ENCODE peak calls at places on chromosomes 13 and 19, in five cellular contexts. One of them, this sample, is unnamed.

GRCh38 chr19:55253842-55254624 is 4.8 kb downstream of the PPP6R1 start:
- DNase-seq in fibroblast of villous mesenchyme: no peak
- DNase-seq in OCI-LY7: peak; percentile 97
- DNase-seq in colonic mucosa: no peak
- DNase-seq in IMR-90: no peak
- DNase-seq in this sample: no peak

GRCh38 chr19:58243351-58243750 is 14.6 kb downstream of the ZNF544 start:
- DNase-seq in colonic mucosa: no peak
- DNase-seq in IMR-90: no peak
- DNase-seq in OCI-LY7: no peak
- DNase-seq in fibroblast of villous mesenchyme: no peak
- DNase-seq in this sample: no peak

GRCh38 chr19:38321646-38322323 is 2.1 kb downstream of the KCNK6 start:
- DNase-seq in OCI-LY7: no peak
- DNase-seq in IMR-90: peak; percentile 27
- DNase-seq in fibroblast of villous mesenchyme: peak; percentile 90
- DNase-seq in colonic mucosa: no peak
- DNase-seq in this sample: peak; percentile 34

GRCh38 chr13:98856983-98857382 is 104.5 kb upstream of the SLC15A1 start:
- DNase-seq in fibroblast of villous mesenchyme: no peak
- DNase-seq in colonic mucosa: no peak
- DNase-seq in OCI-LY7: no peak
- DNase-seq in IMR-90: no peak
- DNase-seq in this sample: no peak

GRCh38 chr19:18379803-18380747 is 5.9 kb upstream of the GDF15 start:
- DNase-seq in fibroblast of villous mesenchyme: peak; percentile 83
- DNase-seq in OCI-LY7: no peak
- DNase-seq in IMR-90: peak; percentile 96
- DNase-seq in colonic mucosa: peak; percentile 94
- DNase-seq in this sample: peak; percentile 98

GRCh38 chr19:6357995-6358394 is 3.3 kb upstream of the CLPP start:
- DNase-seq in OCI-LY7: no peak
- DNase-seq in IMR-90: no peak
- DNase-seq in fibroblast of villous mesenchyme: no peak
- DNase-seq in colonic mucosa: no peak
- DNase-seq in this sample: no peak

GRCh38 chr13:64180756-64181155 is 2765.1 kb upstream of the PCDH20 start:
- DNase-seq in IMR-90: no peak
- DNase-seq in OCI-LY7: no peak
- DNase-seq in colonic mucosa: no peak
- DNase-seq in fibroblast of villous mesenchyme: no peak
- DNase-seq in this sample: no peak

GRCh38 chr13:39224841-39225240 is 186.6 kb downstream of the NHLRC3 start:
- DNase-seq in fibroblast of villous mesenchyme: no peak
- DNase-seq in IMR-90: no peak
- DNase-seq in OCI-LY7: no peak
- DNase-seq in colonic mucosa: no peak
- DNase-seq in this sample: no peak

GRCh38 chr19:1214862-1215731 is 9.5 kb downstream of the STK11 start:
- DNase-seq in colonic mucosa: no peak
- DNase-seq in fibroblast of villous mesenchyme: no peak
- DNase-seq in IMR-90: no peak
- DNase-seq in OCI-LY7: no peak
- DNase-seq in this sample: no peak

GRCh38 chr13:53460776-53461175 is 432.2 kb downstream of the OLFM4 start:
- DNase-seq in fibroblast of villous mesenchyme: no peak
- DNase-seq in OCI-LY7: no peak
- DNase-seq in IMR-90: no peak
- DNase-seq in colonic mucosa: no peak
- DNase-seq in this sample: no peak

GRCh38 chr19:1610579-1610978 is 5.3 kb upstream of the UQCR11 start:
- DNase-seq in OCI-LY7: no peak
- DNase-seq in fibroblast of villous mesenchyme: no peak
- DNase-seq in IMR-90: no peak
- DNase-seq in colonic mucosa: no peak
- DNase-seq in this sample: no peak

GRCh38 chr19:45781282-45782161 is 768 bp downstream of the DMPK start:
- DNase-seq in colonic mucosa: no peak
- DNase-seq in IMR-90: no peak
- DNase-seq in fibroblast of villous mesenchyme: no peak
- DNase-seq in OCI-LY7: no peak
- DNase-seq in this sample: no peak

GRCh38 chr19:18612772-18613588 is at the start of gene TMEM59L:
- DNase-seq in OCI-LY7: no peak
- DNase-seq in fibroblast of villous mesenchyme: no peak
- DNase-seq in IMR-90: no peak
- DNase-seq in colonic mucosa: no peak
- DNase-seq in this sample: no peak

GRCh38 chr13:52599853-52600603 is 42.2 kb upstream of the HNRNPA1L2 start:
- DNase-seq in fibroblast of villous mesenchyme: peak; percentile 28
- DNase-seq in OCI-LY7: peak; percentile 10
- DNase-seq in IMR-90: peak; percentile 13
- DNase-seq in colonic mucosa: peak; percentile 36
- DNase-seq in this sample: peak; percentile 21

GRCh38 chr19:13033819-13034611 is 38.7 kb downstream of the NFIX start:
- DNase-seq in IMR-90: peak; percentile 45
- DNase-seq in fibroblast of villous mesenchyme: no peak
- DNase-seq in OCI-LY7: peak; percentile 54
- DNase-seq in colonic mucosa: peak; percentile 89
- DNase-seq in this sample: peak; percentile 69

GRCh38 chr13:87331178-87331577 is 340.0 kb upstream of the SLITRK5 start:
- DNase-seq in OCI-LY7: no peak
- DNase-seq in fibroblast of villous mesenchyme: no peak
- DNase-seq in IMR-90: no peak
- DNase-seq in colonic mucosa: no peak
- DNase-seq in this sample: no peak

GRCh38 chr13:86193281-86193680 is 394.1 kb upstream of the SLITRK6 start:
- DNase-seq in fibroblast of villous mesenchyme: no peak
- DNase-seq in OCI-LY7: no peak
- DNase-seq in colonic mucosa: no peak
- DNase-seq in IMR-90: no peak
- DNase-seq in this sample: no peak

GRCh38 chr19:34275705-34276104 is 21.4 kb downstream of the GARRE1 start:
- DNase-seq in OCI-LY7: no peak
- DNase-seq in IMR-90: no peak
- DNase-seq in fibroblast of villous mesenchyme: no peak
- DNase-seq in colonic mucosa: no peak
- DNase-seq in this sample: no peak

GRCh38 chr13:30622551-30622950 is 4.8 kb downstream of the USPL1 start:
- DNase-seq in fibroblast of villous mesenchyme: no peak
- DNase-seq in IMR-90: no peak
- DNase-seq in colonic mucosa: no peak
- DNase-seq in OCI-LY7: no peak
- DNase-seq in this sample: peak; percentile 51

GRCh38 chr13:46860734-46861133 is 36.1 kb downstream of the HTR2A start:
- DNase-seq in colonic mucosa: no peak
- DNase-seq in fibroblast of villous mesenchyme: no peak
- DNase-seq in IMR-90: no peak
- DNase-seq in OCI-LY7: no peak
- DNase-seq in this sample: peak; percentile 7

GRCh38 chr19:30360378-30361106 is 11.6 kb upstream of the ZNF536 start:
- DNase-seq in fibroblast of villous mesenchyme: no peak
- DNase-seq in OCI-LY7: no peak
- DNase-seq in colonic mucosa: no peak
- DNase-seq in IMR-90: no peak
- DNase-seq in this sample: no peak

GRCh38 chr13:69565334-69565733 is 542.3 kb upstream of the ATXN8OS start:
- DNase-seq in IMR-90: no peak
- DNase-seq in fibroblast of villous mesenchyme: no peak
- DNase-seq in colonic mucosa: peak; percentile 20
- DNase-seq in OCI-LY7: peak; percentile 20
- DNase-seq in this sample: peak; percentile 4

GRCh38 chr13:36069881-36070366 is 61.3 kb downstream of the DCLK1 start:
- DNase-seq in fibroblast of villous mesenchyme: peak; percentile 20
- DNase-seq in IMR-90: no peak
- DNase-seq in colonic mucosa: no peak
- DNase-seq in OCI-LY7: no peak
- DNase-seq in this sample: peak; percentile 53

GRCh38 chr19:39924389-39924788 is 10.0 kb downstream of the FCGBP start:
- DNase-seq in colonic mucosa: peak; percentile 14
- DNase-seq in fibroblast of villous mesenchyme: no peak
- DNase-seq in OCI-LY7: no peak
- DNase-seq in IMR-90: no peak
- DNase-seq in this sample: no peak

GRCh38 chr19:34088292-34088691 is 84.0 kb upstream of the LSM14A start:
- DNase-seq in OCI-LY7: no peak
- DNase-seq in fibroblast of villous mesenchyme: no peak
- DNase-seq in IMR-90: no peak
- DNase-seq in colonic mucosa: no peak
- DNase-seq in this sample: no peak

GRCh38 chr13:39578821-39579291 is 24.1 kb downstream of the LHFPL6 start:
- DNase-seq in IMR-90: no peak
- DNase-seq in OCI-LY7: peak; percentile 58
- DNase-seq in fibroblast of villous mesenchyme: no peak
- DNase-seq in colonic mucosa: no peak
- DNase-seq in this sample: no peak

GRCh38 chr19:47670736-47671135 is 42.5 kb upstream of the EHD2 start:
- DNase-seq in IMR-90: no peak
- DNase-seq in colonic mucosa: no peak
- DNase-seq in OCI-LY7: no peak
- DNase-seq in fibroblast of villous mesenchyme: no peak
- DNase-seq in this sample: no peak

GRCh38 chr13:98056839-98057410 is 86.0 kb upstream of the FARP1 start:
- DNase-seq in fibroblast of villous mesenchyme: no peak
- DNase-seq in IMR-90: no peak
- DNase-seq in OCI-LY7: no peak
- DNase-seq in colonic mucosa: no peak
- DNase-seq in this sample: no peak

GRCh38 chr13:90415902-90416301 is 931.6 kb upstream of the MIR17HG start:
- DNase-seq in colonic mucosa: no peak
- DNase-seq in IMR-90: no peak
- DNase-seq in fibroblast of villous mesenchyme: no peak
- DNase-seq in OCI-LY7: no peak
- DNase-seq in this sample: no peak

GRCh38 chr13:31625115-31625514 is 114.2 kb upstream of the RXFP2 start:
- DNase-seq in IMR-90: no peak
- DNase-seq in colonic mucosa: no peak
- DNase-seq in fibroblast of villous mesenchyme: no peak
- DNase-seq in OCI-LY7: no peak
- DNase-seq in this sample: peak; percentile 69

DNA sequence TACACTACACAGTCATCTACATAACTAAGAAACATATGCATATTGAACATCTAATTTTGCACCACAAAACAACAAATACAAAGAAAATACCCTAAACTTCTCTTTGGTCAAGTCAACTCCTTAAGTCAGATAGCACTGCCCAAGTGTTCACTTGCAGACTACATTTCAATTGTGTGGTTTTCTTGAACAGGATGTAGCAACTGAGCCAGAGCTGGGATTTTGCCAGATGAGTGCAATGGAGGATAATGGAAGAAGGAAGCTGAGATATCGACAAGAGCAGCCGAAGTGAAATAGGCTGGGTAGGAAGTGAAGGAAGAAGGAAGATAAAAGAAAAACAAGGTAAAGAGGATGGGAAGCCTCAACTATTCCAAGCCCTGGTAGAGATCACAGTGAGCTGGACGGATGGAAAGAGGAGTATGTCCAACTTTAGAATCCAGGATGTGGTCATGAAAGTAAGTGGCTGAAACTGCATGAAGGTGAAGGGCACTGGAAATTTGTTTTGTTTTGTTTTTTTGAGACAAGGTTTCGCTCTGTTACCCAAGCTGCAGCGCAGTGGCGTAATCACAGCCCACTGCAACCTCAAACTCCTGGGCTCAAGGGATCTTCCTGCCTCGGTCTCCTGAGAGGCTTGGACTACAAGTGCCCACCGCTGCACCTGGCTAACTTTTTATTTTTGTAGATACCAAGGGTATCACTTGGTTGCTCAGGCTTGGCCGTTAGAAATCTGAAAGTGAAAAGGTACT is 15.0 kb downstream of the NUFIP1 start:
- DNase-seq in colonic mucosa: no peak
- DNase-seq in fibroblast of villous mesenchyme: peak; percentile 47
- DNase-seq in IMR-90: peak; percentile 65
- DNase-seq in OCI-LY7: no peak
- DNase-seq in this sample: peak; percentile 68
- H3K4me3 ChIP-seq in colonic mucosa: no peak overlapping the region
- H3K4me3 ChIP-seq in fibroblast of villous mesenchyme: no peak overlapping the region
- H3K4me3 ChIP-seq in IMR-90: no peak overlapping the region
- H3K4me3 ChIP-seq in OCI-LY7: no peak overlapping the region
- H3K4me3 ChIP-seq in this sample: no peak overlapping the region

GRCh38 chr13:76884167-76884566 is 2.0 kb downstream of the KCTD12 start:
- DNase-seq in IMR-90: no peak
- DNase-seq in colonic mucosa: peak; percentile 64
- DNase-seq in OCI-LY7: no peak
- DNase-seq in fibroblast of villous mesenchyme: peak; percentile 34
- DNase-seq in this sample: peak; percentile 50
- TF ChIP-seq CTCF in IMR-90: no peak
- TF ChIP-seq CTCF in colonic mucosa: no peak
- TF ChIP-seq CTCF in OCI-LY7: no peak
- TF ChIP-seq CTCF in fibroblast of villous mesenchyme: peak; percentile 42
- TF ChIP-seq CTCF in this sample: peak; percentile 49

DNA sequence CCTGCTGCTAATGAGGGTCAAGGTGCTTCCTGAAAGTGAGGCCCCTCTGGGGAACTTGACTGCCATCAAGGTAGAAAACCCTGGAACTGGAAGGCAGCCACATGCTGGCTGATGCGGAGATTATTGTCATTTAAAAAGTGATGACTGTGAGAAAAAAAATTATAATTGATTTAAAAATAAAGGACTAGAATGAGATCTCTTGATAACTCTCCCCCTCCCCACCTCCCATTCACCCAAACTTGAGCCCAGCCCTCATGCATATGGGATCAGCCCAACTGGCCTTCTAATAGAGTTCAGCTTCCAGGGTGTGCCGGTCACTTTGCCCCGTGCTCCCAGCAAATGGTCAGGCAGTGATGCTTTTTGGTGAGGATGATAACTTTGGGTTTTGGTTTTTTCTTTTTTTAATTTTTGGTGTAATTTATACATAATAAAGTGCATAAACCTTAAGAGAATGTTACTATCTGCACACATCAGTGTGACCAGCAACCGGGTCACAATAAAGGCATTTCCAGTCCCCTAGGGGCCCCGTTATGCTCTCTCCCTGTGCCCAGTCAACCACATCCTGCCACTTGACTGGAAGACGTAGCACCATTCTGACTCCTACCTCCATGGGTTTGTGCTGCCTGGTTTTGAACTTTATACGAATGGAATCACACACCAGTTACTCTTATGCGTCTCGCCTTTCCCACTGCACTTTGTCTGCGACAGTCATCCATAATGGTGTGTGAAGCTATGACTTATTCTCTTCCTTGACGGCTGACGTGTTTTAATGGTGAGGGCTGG is 187.9 kb downstream of the USP12 start:
- DNase-seq in colonic mucosa: no peak
- DNase-seq in IMR-90: no peak
- DNase-seq in fibroblast of villous mesenchyme: no peak
- DNase-seq in OCI-LY7: no peak
- DNase-seq in this sample: no peak
- H3K4me3 ChIP-seq in colonic mucosa: no peak overlapping the region
- H3K4me3 ChIP-seq in IMR-90: no peak overlapping the region
- H3K4me3 ChIP-seq in fibroblast of villous mesenchyme: no peak overlapping the region
- H3K4me3 ChIP-seq in OCI-LY7: no peak overlapping the region
- H3K4me3 ChIP-seq in this sample: no peak overlapping the region

DNA sequence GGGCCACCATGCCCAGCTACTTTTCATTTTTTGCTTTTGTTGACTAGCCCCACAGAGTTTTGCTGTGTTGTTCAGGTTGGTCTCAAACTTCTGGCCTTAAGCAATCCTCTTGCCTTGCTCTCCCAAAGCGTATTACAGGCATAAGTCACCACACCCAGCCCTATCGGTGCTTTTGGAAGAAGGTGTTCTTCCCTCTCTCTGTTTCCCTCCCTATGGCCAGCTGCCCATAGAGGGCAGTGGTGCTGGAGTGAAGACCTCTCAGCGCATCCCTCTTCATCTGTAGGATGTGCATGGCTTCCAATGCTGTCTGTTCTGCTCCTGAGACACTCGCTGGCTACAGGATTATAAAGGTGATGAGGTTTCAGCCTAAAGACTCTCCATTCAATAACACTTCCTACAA is 1.3 kb upstream of the CD22 start:
- DNase-seq in colonic mucosa: no peak
- DNase-seq in OCI-LY7: peak; percentile 57
- DNase-seq in IMR-90: no peak
- DNase-seq in fibroblast of villous mesenchyme: no peak
- DNase-seq in this sample: no peak
- TF ChIP-seq CTCF in colonic mucosa: no peak
- TF ChIP-seq CTCF in OCI-LY7: peak; percentile 79
- TF ChIP-seq CTCF in IMR-90: no peak
- TF ChIP-seq CTCF in fibroblast of villous mesenchyme: peak; percentile 30
- TF ChIP-seq CTCF in this sample: peak; percentile 30